ENCODE peak calls at places on chromosomes 4 and X, in nine cellular contexts. R is gastrocnemius medialis; H is mucosa of descending colon; X is effector memory CD4-positive, alpha-beta T cell; L is Jurkat, Clone E6-1; C is H1; B is tibial artery; Z is IMR-90; U is left lung. N is an unnamed sample.

GRCh38 chr4:133802741-133803140 is 398.8 kb downstream of the PABPC4L start:
- DNase-seq in R (no peak), H (no peak), X (no peak), L (no peak), C (no peak), B (no peak), Z (peak), U (no peak), N (no peak)

GRCh38 chr4:137993232-137993631 is 248.9 kb downstream of the SLC7A11 start:
- DNase-seq in R (no peak), H (no peak), X (no peak), L (no peak), C (no peak), B (no peak), Z (no peak), U (no peak), N (no peak)

GRCh38 chr4:101307901-101308300 is 39.4 kb downstream of the PPP3CA start:
- DNase-seq in R (no peak), H (no peak), X (no peak), L (no peak), C (no peak), B (no peak), Z (no peak), U (no peak), N (no peak)

GRCh38 chr4:32826169-32826568 is 2106.0 kb downstream of the PCDH7 start:
- DNase-seq in R (no peak), H (no peak), X (no peak), L (peak), C (no peak), B (no peak), Z (no peak), U (no peak), N (peak)

GRCh38 chr4:152961041-152961751 is 25.1 kb downstream of the FHDC1 start:
- DNase-seq in R (no peak), H (no peak), X (no peak), L (no peak), C (no peak), B (no peak), Z (no peak), U (no peak), N (no peak)

GRCh38 chr4:81255524-81255923 is 40.5 kb upstream of the PRKG2 start:
- DNase-seq in R (no peak), H (no peak), X (no peak), L (no peak), C (no peak), B (no peak), Z (peak), U (no peak), N (no peak)

GRCh38 chrX:5650904-5651303 is 577.8 kb downstream of the NLGN4X start:
- DNase-seq in R (no peak), H (no peak), X (no peak), L (no peak), C (no peak), B (no peak), Z (no peak), U (no peak), N (no peak)

GRCh38 chr4:41887821-41888699 is 47.2 kb upstream of the TMEM33 start:
- DNase-seq in R (no peak), H (no peak), X (no peak), L (peak), C (no peak), B (no peak), Z (peak), U (no peak), N (peak)

GRCh38 chrX:97498093-97498492 is 614.4 kb downstream of the RPA4 start:
- DNase-seq in R (no peak), H (no peak), X (no peak), L (no peak), C (no peak), B (no peak), Z (no peak), U (no peak), N (peak)

GRCh38 chrX:110004970-110005369 is 2.1 kb downstream of the TMEM164 start:
- DNase-seq in R (no peak), H (no peak), X (no peak), L (no peak), C (no peak), B (no peak), Z (no peak), U (no peak), N (no peak)

GRCh38 chrX:154714925-154715324 is 36.0 kb downstream of the GAB3 start:
- DNase-seq in R (no peak), H (no peak), X (no peak), L (peak), C (peak), B (no peak), Z (peak), U (no peak), N (peak)

GRCh38 chr4:128320656-128321055 is 33.0 kb upstream of the PGRMC2 start:
- DNase-seq in R (no peak), H (no peak), X (no peak), L (no peak), C (no peak), B (no peak), Z (peak), U (no peak), N (no peak)

GRCh38 chr4:95167809-95168208 is 381.0 kb downstream of the UNC5C start:
- DNase-seq in R (no peak), H (no peak), X (no peak), L (no peak), C (no peak), B (no peak), Z (no peak), U (no peak), N (peak)

GRCh38 chr4:87108142-87108546 is 112.3 kb downstream of the KLHL8 start:
- DNase-seq in R (peak), H (no peak), X (no peak), L (no peak), C (no peak), B (peak), Z (peak), U (peak), N (no peak)

GRCh38 chr4:82851902-82852750 is 38.8 kb downstream of the SEC31A start:
- DNase-seq in R (no peak), H (no peak), X (no peak), L (peak), C (no peak), B (no peak), Z (peak), U (no peak), N (peak)

GRCh38 chrX:153517941-153518834 is 746 bp downstream of the ATP2B3 start:
- DNase-seq in R (no peak), H (no peak), X (no peak), L (no peak), C (no peak), B (no peak), Z (no peak), U (no peak), N (no peak)

GRCh38 chr4:16222957-16223527 is 3.2 kb downstream of the TAPT1 start:
- DNase-seq in R (no peak), H (no peak), X (no peak), L (no peak), C (no peak), B (no peak), Z (peak), U (no peak), N (no peak)

GRCh38 chr4:188869581-188869980 is 730.3 kb downstream of the TRIML1 start:
- DNase-seq in R (no peak), H (no peak), X (no peak), L (no peak), C (no peak), B (no peak), Z (peak), U (no peak), N (no peak)
- H3K4me3 ChIP-seq in R (no peak), H (no peak), X (no peak), L (no peak), C (no peak), B (no peak), Z (no peak), U (no peak), N (no peak)

DNA sequence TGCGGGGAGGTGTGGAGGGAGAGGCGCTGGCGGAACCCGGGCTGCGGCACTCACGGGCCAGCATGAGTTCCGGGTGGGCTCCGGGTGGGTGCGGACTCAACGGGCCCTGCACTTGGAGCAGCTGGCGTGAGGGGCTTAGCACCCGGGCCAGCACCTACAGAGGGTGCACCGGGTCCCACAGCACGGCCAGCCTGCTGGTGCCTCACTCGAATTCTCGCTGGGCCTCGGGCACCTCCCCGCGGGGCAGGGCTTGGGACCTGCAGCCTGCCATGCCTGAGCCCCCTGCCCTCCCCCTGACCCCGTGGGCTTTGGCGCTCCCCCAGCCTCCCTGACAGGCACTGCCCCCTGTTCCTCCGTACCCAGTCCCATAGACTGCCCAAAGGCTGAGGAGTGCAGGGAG is 10.8 kb upstream of the CAMK2D start:
- DNase-seq in R (no peak), H (no peak), X (no peak), L (no peak), C (no peak), B (no peak), Z (no peak), U (no peak), N (no peak)
- H3K4me3 ChIP-seq in R (no peak), H (no peak), X (no peak), L (no peak), C (no peak), B (no peak), Z (no peak), U (no peak), N (no peak)

GRCh38 chr4:104516884-104517283 is 22.2 kb upstream of the CXXC4 start:
- DNase-seq in R (no peak), H (no peak), X (no peak), L (no peak), C (no peak), B (no peak), Z (no peak), U (no peak), N (no peak)

GRCh38 chr4:104524591-104524990 is 29.9 kb upstream of the CXXC4 start:
- DNase-seq in R (no peak), H (no peak), X (no peak), L (no peak), C (no peak), B (no peak), Z (peak), U (no peak), N (no peak)

GRCh38 chr4:104524026-104524425 is 29.3 kb upstream of the CXXC4 start:
- DNase-seq in R (no peak), H (no peak), X (no peak), L (no peak), C (no peak), B (no peak), Z (no peak), U (no peak), N (no peak)

DNA sequence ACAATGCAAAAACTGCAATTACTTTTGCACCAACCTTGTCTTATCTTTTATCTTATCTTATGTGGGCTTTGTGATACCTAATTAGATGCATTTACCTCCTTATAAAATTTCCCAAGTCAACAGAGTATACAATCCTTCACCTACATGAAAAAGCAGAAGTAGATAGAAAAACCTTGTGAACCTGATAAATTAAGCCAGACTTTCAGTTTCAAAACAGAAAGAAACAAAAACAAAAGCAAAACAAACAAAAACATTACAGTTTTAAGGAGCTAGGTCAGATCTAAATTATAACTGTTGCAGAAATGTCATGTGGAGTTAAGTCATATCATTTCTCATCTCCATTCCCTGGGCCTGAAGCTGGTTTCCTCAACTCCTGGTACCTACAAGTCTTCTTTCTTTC is 24.9 kb upstream of the CXXC4 start:
- DNase-seq in R (no peak), H (no peak), X (no peak), L (no peak), C (no peak), B (no peak), Z (no peak), U (no peak), N (no peak)
- H3K4me3 ChIP-seq in R (no peak), H (no peak), X (no peak), L (no peak), C (no peak), B (no peak), Z (no peak), U (no peak), N (no peak)

GRCh38 chr4:76703676-76704075 is 194.3 kb downstream of the SOWAHB start:
- DNase-seq in R (no peak), H (no peak), X (no peak), L (no peak), C (no peak), B (no peak), Z (no peak), U (no peak), N (no peak)

GRCh38 chr4:76702440-76703122 is 195.4 kb downstream of the SOWAHB start:
- DNase-seq in R (no peak), H (no peak), X (no peak), L (no peak), C (no peak), B (no peak), Z (no peak), U (no peak), N (no peak)

GRCh38 chr4:76703123-76703490 is 194.8 kb downstream of the SOWAHB start:
- DNase-seq in R (no peak), H (no peak), X (no peak), L (no peak), C (no peak), B (no peak), Z (no peak), U (no peak), N (no peak)

GRCh38 chr4:76705497-76705896 is 192.4 kb downstream of the SOWAHB start:
- DNase-seq in R (no peak), H (no peak), X (no peak), L (no peak), C (no peak), B (no peak), Z (peak), U (no peak), N (no peak)

GRCh38 chr4:76704133-76704881 is 193.6 kb downstream of the SOWAHB start:
- DNase-seq in R (no peak), H (peak), X (no peak), L (no peak), C (no peak), B (no peak), Z (peak), U (no peak), N (no peak)
- H3K4me3 ChIP-seq in R (no peak), H (no peak), X (no peak), L (no peak), C (no peak), B (no peak), Z (no peak), U (no peak), N (no peak)

DNA sequence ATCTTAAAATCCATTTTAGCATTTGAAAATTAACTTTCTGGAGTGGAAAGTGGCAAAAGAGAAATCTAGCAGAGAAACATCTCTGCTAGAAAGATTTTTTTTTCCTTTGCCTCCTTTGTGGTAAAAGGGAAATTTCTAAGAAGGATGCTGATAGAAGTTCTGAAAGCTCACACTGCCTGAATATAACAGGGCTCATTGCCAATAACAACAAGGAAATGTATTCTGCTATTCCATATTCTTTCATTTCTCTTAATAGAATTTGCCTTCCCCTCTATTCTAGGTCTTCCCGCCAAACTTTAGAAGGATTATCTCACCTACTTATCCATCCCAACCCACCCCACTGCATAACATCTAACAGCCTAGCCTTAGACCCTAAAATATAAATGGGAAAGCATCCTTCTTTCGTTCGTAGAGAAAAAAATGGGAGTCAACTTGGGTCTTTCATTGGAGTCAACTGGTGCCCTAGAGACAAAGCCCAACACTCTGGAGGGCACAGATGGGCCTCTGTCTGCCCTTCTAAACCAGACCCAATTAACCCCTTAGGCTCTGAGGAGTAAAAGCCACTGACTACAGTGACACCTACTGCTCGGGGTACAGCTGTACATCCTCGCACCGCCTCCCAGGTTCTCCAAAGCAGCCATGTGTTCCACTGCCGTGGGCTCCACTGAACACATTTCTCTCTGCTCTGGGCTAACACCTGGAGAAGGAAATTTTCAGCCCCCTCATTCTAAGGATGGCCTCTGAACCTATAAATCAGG is 103.9 kb downstream of the MAML3 start:
- DNase-seq in R (no peak), H (no peak), X (no peak), L (peak), C (peak), B (no peak), Z (peak), U (no peak), N (peak)
- H3K4me3 ChIP-seq in R (peak), H (no peak), X (peak), L (peak), C (no peak), B (peak), Z (no peak), U (no peak), N (peak)

DNA sequence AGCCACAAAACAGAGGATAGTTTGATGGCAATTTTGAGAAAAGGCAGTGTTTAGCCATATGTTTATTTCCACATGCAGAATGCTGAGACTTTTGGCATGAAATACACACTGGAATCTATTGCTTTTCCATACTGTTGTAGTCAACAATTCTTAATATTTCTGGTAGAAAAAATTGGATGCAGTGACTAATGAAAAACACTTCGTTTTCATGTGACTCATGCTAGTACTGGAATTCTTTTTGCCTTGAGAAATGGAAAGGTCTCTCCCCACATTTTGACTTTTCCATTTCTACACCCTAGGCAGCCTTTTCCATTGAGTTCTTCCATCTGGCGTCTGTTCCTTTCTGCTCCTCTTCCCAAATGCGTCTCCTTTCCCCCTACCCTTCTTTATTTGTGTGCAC is 425.2 kb upstream of the FTHL17 start:
- DNase-seq in R (no peak), H (no peak), X (no peak), L (no peak), C (no peak), B (no peak), Z (peak), U (no peak), N (no peak)
- H3K4me3 ChIP-seq in R (no peak), H (no peak), X (no peak), L (no peak), C (no peak), B (no peak), Z (no peak), U (no peak), N (no peak)

DNA sequence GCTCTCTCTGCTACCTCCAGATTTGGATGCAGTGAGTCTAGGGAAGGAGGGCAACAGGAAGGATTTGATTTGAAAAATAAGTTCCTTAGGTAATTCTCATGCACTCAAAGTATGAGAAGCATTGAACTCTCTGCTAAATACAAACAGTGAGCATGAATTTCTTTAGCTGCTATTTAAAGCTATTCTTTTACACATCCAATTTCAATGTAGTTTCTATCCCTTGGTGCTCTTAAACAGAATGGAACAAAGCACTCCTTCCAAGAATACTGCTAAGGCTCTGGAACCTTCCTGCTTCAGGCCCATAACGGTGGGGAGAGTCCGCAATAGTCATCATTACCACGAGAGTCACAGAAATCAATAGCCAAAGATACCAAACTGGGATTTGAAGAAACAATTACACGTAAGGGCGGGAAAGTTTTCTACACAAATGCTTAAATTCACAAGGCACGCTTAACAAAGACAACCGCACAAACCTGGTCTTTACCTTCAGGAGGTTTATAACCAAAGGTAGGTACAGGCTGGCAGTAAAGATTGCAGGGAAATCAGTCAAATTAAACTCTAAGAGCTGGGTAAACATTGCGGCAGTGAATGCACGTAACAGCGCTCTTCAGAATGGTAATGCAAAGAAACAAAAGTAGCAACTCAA is 123.2 kb upstream of the NAP1L5 start:
- DNase-seq in R (no peak), H (no peak), X (no peak), L (no peak), C (no peak), B (no peak), Z (peak), U (no peak), N (no peak)
- H3K4me3 ChIP-seq in R (peak), H (no peak), X (no peak), L (no peak), C (no peak), B (peak), Z (peak), U (peak), N (no peak)

N was measured in OCI-LY7.